ENCODE peak calls at places on chromosomes 16 and 17, in six cellular contexts. I, D, J, O, A and C are unnamed samples.

GRCh38 chr16:25141648-25142047 is 30.1 kb downstream of the LCMT1 start:
- DNase-seq in D (no peak), I (no peak), O (no peak), J (no peak), A (no peak), C (no peak)

GRCh38 chr17:78019367-78019975 is 61.0 kb downstream of the TNRC6C start:
- DNase-seq in I (no peak), J (no peak), D (peak; percentile 78), O (peak; percentile 33), A (no peak), C (peak; percentile 52)

GRCh38 chr16:71513302-71513701 is 12.9 kb upstream of the CHST4 start:
- DNase-seq in J (no peak), A (no peak), D (no peak), I (no peak), O (no peak), C (no peak)

GRCh38 chr16:65120811-65121721 is 797 bp downstream of the CDH11 start:
- DNase-seq in J (no peak), A (no peak), O (no peak), D (no peak), I (peak; percentile 59), C (no peak)

GRCh38 chr17:46800573-46800972 is 17.9 kb downstream of the WNT3 start:
- DNase-seq in O (no peak), I (no peak), D (no peak), A (no peak), J (no peak), C (no peak)

GRCh38 chr17:63439682-63440081 is 6.4 kb downstream of the CYB561 start:
- DNase-seq in I (no peak), O (no peak), A (no peak), J (no peak), D (no peak), C (peak; percentile 53)

GRCh38 chr16:23079683-23080221 is 69.5 kb downstream of the USP31 start:
- DNase-seq in A (no peak), O (no peak), D (no peak), J (no peak), I (no peak), C (peak; percentile 81)

GRCh38 chr17:2195729-2196128 is 107.9 kb downstream of the SMG6 start:
- DNase-seq in J (no peak), O (no peak), I (no peak), A (no peak), D (no peak), C (no peak)

GRCh38 chr17:58317421-58318064 is 11.1 kb downstream of the TSPOAP1 start:
- DNase-seq in J (no peak), I (peak; percentile 70), A (no peak), D (no peak), O (peak; percentile 24), C (no peak)

GRCh38 chr17:17722081-17722905 is 41.0 kb downstream of the RAI1 start:
- DNase-seq in D (no peak), O (no peak), I (peak; percentile 71), J (no peak), A (no peak), C (no peak)

GRCh38 chr16:81495321-81496234 is 51.0 kb downstream of the CMIP start:
- DNase-seq in D (peak; percentile 86), J (no peak), I (no peak), A (no peak), O (no peak), C (no peak)

GRCh38 chr17:35167666-35168065 is 20.0 kb downstream of the UNC45B start:
- DNase-seq in J (no peak), A (no peak), I (no peak), D (no peak), O (no peak), C (no peak)

GRCh38 chr16:1026784-1027415 is 45.3 kb downstream of the SOX8 start:
- DNase-seq in A (no peak), J (no peak), I (peak; percentile 36), O (no peak), D (no peak), C (no peak)

GRCh38 chr17:47199627-47200324 is 9.4 kb upstream of the MYL4 start:
- DNase-seq in O (no peak), A (no peak), I (no peak), J (no peak), D (peak; percentile 95), C (no peak)

GRCh38 chr17:73833779-73834613 is 189.8 kb upstream of the SDK2 start:
- DNase-seq in I (no peak), D (no peak), A (no peak), J (no peak), O (no peak), C (no peak)

GRCh38 chr17:16122697-16123434 is 92.5 kb downstream of the NCOR1 start:
- DNase-seq in I (no peak), O (no peak), D (no peak), J (no peak), A (no peak), C (no peak)

GRCh38 chr17:45952814-45953320 is 46.2 kb upstream of the STH start:
- DNase-seq in J (no peak), D (no peak), I (no peak), O (no peak), A (no peak), C (no peak)

GRCh38 chr16:3509470-3509928 is 8.7 kb downstream of the CLUAP1 start:
- DNase-seq in O (no peak), D (peak; percentile 4), A (no peak), I (no peak), J (no peak), C (no peak)

GRCh38 chr17:34519286-34519685 is 60.1 kb upstream of the TMEM132E start:
- DNase-seq in I (peak; percentile 86), D (no peak), O (no peak), J (no peak), A (no peak), C (peak; percentile 17)

GRCh38 chr16:25040543-25040942 is 25.4 kb upstream of the ARHGAP17 start:
- DNase-seq in J (no peak), O (no peak), A (no peak), I (no peak), D (no peak), C (no peak)

GRCh38 chr16:12874135-12874534 is 27.3 kb upstream of the SHISA9 start:
- DNase-seq in D (no peak), A (no peak), O (peak; percentile 76), I (no peak), J (no peak), C (no peak)

GRCh38 chr16:49890876-49891275 is 35.0 kb upstream of the ZNF423 start:
- DNase-seq in A (no peak), I (peak; percentile 73), D (no peak), J (no peak), O (no peak), C (peak; percentile 10)

GRCh38 chr17:43855061-43855460 is 8.1 kb downstream of the CD300LG start:
- DNase-seq in A (no peak), D (no peak), I (no peak), J (no peak), O (no peak), C (no peak)

GRCh38 chr17:77497578-77497934 is 356.8 kb downstream of the SEC14L1 start:
- DNase-seq in J (no peak), D (no peak), O (no peak), I (no peak), A (no peak), C (no peak)

GRCh38 chr16:75911896-75912295 is 185.6 kb upstream of the CPHXL start:
- DNase-seq in J (no peak), A (no peak), I (no peak), O (no peak), D (no peak), C (no peak)

GRCh38 chr17:29042679-29043538 is at the start of gene PIPOX:
- DNase-seq in J (no peak), I (peak; percentile 92), A (no peak), D (no peak), O (no peak), C (peak; percentile 43)

GRCh38 chr17:55641559-55642160 is 81.0 kb downstream of the TMEM100 start:
- DNase-seq in A (no peak), D (peak; percentile 88), J (no peak), I (peak; percentile 43), O (peak; percentile 60), C (peak; percentile 69)

GRCh38 chr16:88872650-88873331 is 6.3 kb upstream of the PABPN1L start:
- DNase-seq in A (no peak), D (no peak), I (no peak), J (no peak), O (no peak), C (no peak)

GRCh38 chr17:67993998-67994361 is 2.3 kb downstream of the C17orf58 start:
- DNase-seq in A (no peak), J (no peak), O (no peak), D (peak; percentile 57), I (no peak), C (no peak)

GRCh38 chr16:82609140-82609539 is 17.6 kb upstream of the CDH13 start:
- DNase-seq in I (no peak), O (no peak), D (no peak), A (no peak), J (no peak), C (no peak)

GRCh38 chr17:63531022-63531965 is 8.1 kb downstream of the KCNH6 start:
- DNase-seq in A (no peak), O (no peak), D (no peak), J (no peak), I (no peak), C (no peak)

GRCh38 chr16:2341456-2342447 is 1.2 kb upstream of the ABCA3 start:
- DNase-seq in O (no peak), J (no peak), D (no peak), I (peak; percentile 34), A (no peak), C (no peak)

GRCh38 chr17:80798595-80799552 is 192.8 kb upstream of the CHMP6 start:
- DNase-seq in J (no peak), I (no peak), D (no peak), A (no peak), O (no peak), C (no peak)

GRCh38 chr17:75152971-75153853 is 1.1 kb downstream of the JPT1 start:
- DNase-seq in A (no peak), O (no peak), J (no peak), I (peak; percentile 73), D (peak; percentile 61), C (peak; percentile 35)

GRCh38 chr17:39997543-39997942 is 16.9 kb downstream of the PSMD3 start:
- DNase-seq in J (no peak), A (no peak), I (no peak), D (no peak), O (no peak), C (no peak)

GRCh38 chr17:27353469-27354050 is 59.6 kb downstream of the WSB1 start:
- DNase-seq in J (peak; percentile 81), D (peak; percentile 87), I (peak; percentile 92), O (peak; percentile 96), A (peak; percentile 71), C (peak; percentile 88)

GRCh38 chr17:38460082-38460715 is 31.9 kb downstream of the ARHGAP23 start:
- DNase-seq in D (no peak), J (no peak), A (no peak), O (no peak), I (no peak), C (no peak)

GRCh38 chr17:8126306-8127066 is 2.6 kb upstream of the HES7 start:
- DNase-seq in A (no peak), I (peak; percentile 81), O (no peak), J (peak; percentile 35), D (no peak), C (no peak)

GRCh38 chr17:60231234-60231633 is 81.5 kb downstream of the CA4 start:
- DNase-seq in O (peak; percentile 18), J (no peak), I (peak; percentile 4), A (no peak), D (peak; percentile 67), C (peak; percentile 16)